ENCODE peak calls at places on chromosomes 16 and 17, in four cellular contexts. M is occipital lobe, X is HS-5, T is left ventricle myocardium inferior. S is an unnamed sample.

GRCh38 chr16:7998789-7999453 is 591.4 kb downstream of the TMEM114 start:
- DNase-seq in T (no peak), X (no peak), M (no peak), S (no peak)

GRCh38 chr16:70757183-70757582 is 43.8 kb downstream of the VAC14 start:
- DNase-seq in M (no peak), T (no peak), X (no peak), S (no peak)

GRCh38 chr17:7841309-7841621 is 7.2 kb downstream of the KDM6B start:
- DNase-seq in T (no peak), M (no peak), X (no peak), S (no peak)

GRCh38 chr16:10922328-10923145 is 19.7 kb downstream of the DEXI start:
- DNase-seq in X (no peak), M (no peak), T (peak; percentile 86), S (no peak)

GRCh38 chr17:14972844-14973243 is 292.3 kb downstream of the PMP22 start:
- DNase-seq in T (no peak), M (no peak), X (no peak), S (no peak)

GRCh38 chr17:77695386-77695785 is 263.1 kb upstream of the TNRC6C start:
- DNase-seq in T (no peak), X (no peak), M (no peak), S (no peak)

GRCh38 chr17:66301864-66302741 is at the start of gene PRKCA:
- DNase-seq in X (no peak), M (peak; percentile 50), T (peak; percentile 77), S (peak; percentile 49)

GRCh38 chr17:39661044-39661406 is 4.1 kb upstream of the TCAP start:
- DNase-seq in T (peak; percentile 69), X (no peak), M (no peak), S (no peak)

GRCh38 chr16:81548901-81549546 is 104.4 kb downstream of the CMIP start:
- DNase-seq in M (no peak), X (no peak), T (no peak), S (no peak)

GRCh38 chr16:59210955-59211541 is 476.9 kb upstream of the GOT2 start:
- DNase-seq in X (peak; percentile 25), M (no peak), T (no peak), S (no peak)

GRCh38 chr17:78356163-78356713 is 3.6 kb downstream of the SOCS3 start:
- DNase-seq in X (no peak), T (no peak), M (peak; percentile 32), S (peak; percentile 90)

GRCh38 chr16:66740010-66740409 is 11.4 kb downstream of the DYNC1LI2 start:
- DNase-seq in T (no peak), M (no peak), X (no peak), S (no peak)

GRCh38 chr17:32350662-32351418 is 883 bp downstream of the ZNF207 start:
- DNase-seq in X (no peak), M (no peak), T (no peak), S (peak; percentile 39)

GRCh38 chr16:66169817-66170216 is 196.7 kb upstream of the CDH5 start:
- DNase-seq in M (no peak), X (no peak), T (no peak), S (no peak)

GRCh38 chr17:7056386-7056785 is 12.5 kb upstream of the SLC16A11 start:
- DNase-seq in M (no peak), T (no peak), X (no peak), S (no peak)

GRCh38 chr17:67221062-67221998 is 23.7 kb downstream of the HELZ start:
- DNase-seq in M (no peak), T (no peak), X (no peak), S (no peak)

GRCh38 chr16:79360267-79360666 is 240.3 kb downstream of the MAF start:
- DNase-seq in M (no peak), X (no peak), T (no peak), S (no peak)

GRCh38 chr17:81898885-81899284 is 3.2 kb upstream of the NPB start:
- DNase-seq in T (no peak), X (no peak), M (no peak), S (no peak)

GRCh38 chr17:68383443-68384321 is 73.6 kb downstream of the WIPI1 start:
- DNase-seq in T (no peak), M (no peak), X (peak; percentile 80), S (peak; percentile 18)

GRCh38 chr17:75012320-75013076 is at the start of gene MRPL58:
- DNase-seq in M (peak; percentile 80), X (peak; percentile 49), T (peak; percentile 85), S (peak; percentile 72)

GRCh38 chr17:47280072-47280811 is 26.6 kb downstream of the ITGB3 start:
- DNase-seq in X (no peak), T (no peak), M (no peak), S (no peak)

GRCh38 chr16:5058476-5058875 is 7.3 kb downstream of the C16orf89 start:
- DNase-seq in T (no peak), X (no peak), M (no peak), S (no peak)

GRCh38 chr17:15247891-15248529 is 17.1 kb downstream of the PMP22 start:
- DNase-seq in X (no peak), M (no peak), T (no peak), S (no peak)

GRCh38 chr17:11814655-11815262 is 182.5 kb downstream of the ZNF18 start:
- DNase-seq in X (no peak), T (no peak), M (no peak), S (no peak)

S was measured in amniotic stem cell.